ENCODE peak calls at places on chromosomes 12 and 14, in five cellular contexts. R is heart right ventricle, I is BJ, G is foreskin fibroblast, T is tibial nerve. W is an unnamed sample.

GRCh38 chr12:54932691-54933090 is 51.9 kb downstream of the TESPA1 start:
- DNase-seq in R (no peak), I (no peak), G (no peak), T (peak), W (peak)

GRCh38 chr12:47991592-47991991 is 12.7 kb downstream of the COL2A1 start:
- DNase-seq in R (peak), I (no peak), G (no peak), T (no peak), W (no peak)

GRCh38 chr14:75513911-75514672 is 8.2 kb upstream of the BATF start:
- DNase-seq in R (no peak), I (no peak), G (no peak), T (no peak), W (no peak)

GRCh38 chr14:70567791-70568190 is 32.7 kb downstream of the MED6 start:
- DNase-seq in R (no peak), I (no peak), G (peak), T (no peak), W (no peak)

GRCh38 chr14:52329678-52330376 is 15.7 kb downstream of the PTGER2 start:
- DNase-seq in R (no peak), I (no peak), G (no peak), T (no peak), W (no peak)

GRCh38 chr12:29796823-29797263 is 13.1 kb upstream of the TMTC1 start:
- DNase-seq in R (no peak), I (peak), G (peak), T (peak), W (peak)

GRCh38 chr12:68521321-68521839 is 89.3 kb upstream of the RAP1B start:
- DNase-seq in R (no peak), I (peak), G (peak), T (no peak), W (no peak)

GRCh38 chr12:27732281-27732680 is 21.6 kb downstream of the MRPS35 start:
- DNase-seq in R (no peak), I (no peak), G (no peak), T (no peak), W (no peak)

GRCh38 chr14:20197459-20197858 is 6.8 kb downstream of the OR11G2 start:
- DNase-seq in R (no peak), I (no peak), G (no peak), T (no peak), W (no peak)

W was measured in right cardiac atrium.